ENCODE peak calls at places on chromosomes 11 and 22, in nine cellular contexts. One of them, this sample, is unnamed.

GRCh38 chr22:24302591-24302990 is 32.0 kb downstream of the SPECC1L start:
- DNase-seq in fibroblast of lung: no peak
- DNase-seq in effector memory CD4-positive, alpha-beta T cell: no peak
- DNase-seq in osteoblast: no peak
- DNase-seq in transverse colon: no peak
- DNase-seq in adrenal gland: no peak
- DNase-seq in right atrium auricular region: no peak
- DNase-seq in Peyer's patch: no peak
- DNase-seq in IMR-90: no peak
- DNase-seq in this sample: no peak

GRCh38 chr22:37777122-37777687 is 30.5 kb upstream of the GCAT start:
- DNase-seq in fibroblast of lung: peak; percentile 91
- DNase-seq in effector memory CD4-positive, alpha-beta T cell: no peak
- DNase-seq in osteoblast: peak; percentile 94
- DNase-seq in transverse colon: peak; percentile 74
- DNase-seq in adrenal gland: no peak
- DNase-seq in right atrium auricular region: no peak
- DNase-seq in Peyer's patch: peak; percentile 18
- DNase-seq in IMR-90: peak; percentile 94
- DNase-seq in this sample: no peak

GRCh38 chr11:44335052-44335894 is 25.3 kb upstream of the ALX4 start:
- DNase-seq in fibroblast of lung: no peak
- DNase-seq in effector memory CD4-positive, alpha-beta T cell: no peak
- DNase-seq in osteoblast: no peak
- DNase-seq in transverse colon: no peak
- DNase-seq in adrenal gland: no peak
- DNase-seq in right atrium auricular region: no peak
- DNase-seq in Peyer's patch: no peak
- DNase-seq in IMR-90: no peak
- DNase-seq in this sample: no peak

GRCh38 chr11:2997406-2997805 is 5.3 kb upstream of the NAP1L4 start:
- DNase-seq in fibroblast of lung: no peak
- DNase-seq in effector memory CD4-positive, alpha-beta T cell: no peak
- DNase-seq in osteoblast: no peak
- DNase-seq in transverse colon: no peak
- DNase-seq in adrenal gland: no peak
- DNase-seq in right atrium auricular region: no peak
- DNase-seq in Peyer's patch: no peak
- DNase-seq in IMR-90: no peak
- DNase-seq in this sample: no peak

GRCh38 chr11:96054870-96055705 is 131.2 kb upstream of the MTMR2 start:
- DNase-seq in fibroblast of lung: peak; percentile 60
- DNase-seq in effector memory CD4-positive, alpha-beta T cell: no peak
- DNase-seq in osteoblast: no peak
- DNase-seq in transverse colon: no peak
- DNase-seq in adrenal gland: no peak
- DNase-seq in right atrium auricular region: no peak
- DNase-seq in Peyer's patch: no peak
- DNase-seq in IMR-90: peak; percentile 64
- DNase-seq in this sample: no peak

GRCh38 chr11:86550757-86551156 is 121.7 kb downstream of the ME3 start:
- DNase-seq in fibroblast of lung: no peak
- DNase-seq in effector memory CD4-positive, alpha-beta T cell: no peak
- DNase-seq in osteoblast: no peak
- DNase-seq in transverse colon: no peak
- DNase-seq in adrenal gland: no peak
- DNase-seq in right atrium auricular region: no peak
- DNase-seq in Peyer's patch: no peak
- DNase-seq in IMR-90: no peak
- DNase-seq in this sample: no peak

GRCh38 chr11:86740628-86741488 is 59.5 kb upstream of the PRSS23 start:
- DNase-seq in fibroblast of lung: peak; percentile 98
- DNase-seq in effector memory CD4-positive, alpha-beta T cell: no peak
- DNase-seq in osteoblast: peak; percentile 73
- DNase-seq in transverse colon: peak; percentile 32
- DNase-seq in adrenal gland: peak; percentile 56
- DNase-seq in right atrium auricular region: peak; percentile 85
- DNase-seq in Peyer's patch: no peak
- DNase-seq in IMR-90: peak; percentile 98
- DNase-seq in this sample: no peak

GRCh38 chr22:38176170-38176741 is 5.4 kb downstream of the PLA2G6 start:
- DNase-seq in fibroblast of lung: peak; percentile 88
- DNase-seq in effector memory CD4-positive, alpha-beta T cell: no peak
- DNase-seq in osteoblast: peak; percentile 88
- DNase-seq in transverse colon: peak; percentile 56
- DNase-seq in adrenal gland: peak; percentile 72
- DNase-seq in right atrium auricular region: peak; percentile 87
- DNase-seq in Peyer's patch: no peak
- DNase-seq in IMR-90: peak; percentile 98
- DNase-seq in this sample: peak; percentile 21

GRCh38 chr11:47394322-47395224 is 13.8 kb upstream of the SLC39A13 start:
- DNase-seq in fibroblast of lung: no peak
- DNase-seq in effector memory CD4-positive, alpha-beta T cell: no peak
- DNase-seq in osteoblast: peak; percentile 96
- DNase-seq in transverse colon: peak; percentile 60
- DNase-seq in adrenal gland: no peak
- DNase-seq in right atrium auricular region: no peak
- DNase-seq in Peyer's patch: peak; percentile 81
- DNase-seq in IMR-90: peak; percentile 20
- DNase-seq in this sample: peak; percentile 40

GRCh38 chr11:46520971-46521745 is 72.7 kb downstream of the AMBRA1 start:
- DNase-seq in fibroblast of lung: peak; percentile 87
- DNase-seq in effector memory CD4-positive, alpha-beta T cell: no peak
- DNase-seq in osteoblast: peak; percentile 80
- DNase-seq in transverse colon: no peak
- DNase-seq in adrenal gland: no peak
- DNase-seq in right atrium auricular region: no peak
- DNase-seq in Peyer's patch: no peak
- DNase-seq in IMR-90: peak; percentile 75
- DNase-seq in this sample: no peak

GRCh38 chr11:9923280-9923679 is 259.4 kb downstream of the SWAP70 start:
- DNase-seq in fibroblast of lung: no peak
- DNase-seq in effector memory CD4-positive, alpha-beta T cell: no peak
- DNase-seq in osteoblast: no peak
- DNase-seq in transverse colon: no peak
- DNase-seq in adrenal gland: no peak
- DNase-seq in right atrium auricular region: no peak
- DNase-seq in Peyer's patch: no peak
- DNase-seq in IMR-90: no peak
- DNase-seq in this sample: no peak

GRCh38 chr11:22828373-22828772 is 1.2 kb downstream of the SVIP start:
- DNase-seq in fibroblast of lung: no peak
- DNase-seq in effector memory CD4-positive, alpha-beta T cell: no peak
- DNase-seq in osteoblast: no peak
- DNase-seq in transverse colon: no peak
- DNase-seq in adrenal gland: no peak
- DNase-seq in right atrium auricular region: no peak
- DNase-seq in Peyer's patch: no peak
- DNase-seq in IMR-90: no peak
- DNase-seq in this sample: no peak

GRCh38 chr11:22832315-22833041 is 2.9 kb upstream of the SVIP start:
- DNase-seq in fibroblast of lung: no peak
- DNase-seq in effector memory CD4-positive, alpha-beta T cell: no peak
- DNase-seq in osteoblast: peak; percentile 29
- DNase-seq in transverse colon: no peak
- DNase-seq in adrenal gland: no peak
- DNase-seq in right atrium auricular region: no peak
- DNase-seq in Peyer's patch: no peak
- DNase-seq in IMR-90: no peak
- DNase-seq in this sample: no peak

GRCh38 chr11:22830082-22830414 is 447 bp upstream of the SVIP start:
- DNase-seq in fibroblast of lung: no peak
- DNase-seq in effector memory CD4-positive, alpha-beta T cell: no peak
- DNase-seq in osteoblast: no peak
- DNase-seq in transverse colon: no peak
- DNase-seq in adrenal gland: no peak
- DNase-seq in right atrium auricular region: no peak
- DNase-seq in Peyer's patch: no peak
- DNase-seq in IMR-90: no peak
- DNase-seq in this sample: no peak

DNA sequence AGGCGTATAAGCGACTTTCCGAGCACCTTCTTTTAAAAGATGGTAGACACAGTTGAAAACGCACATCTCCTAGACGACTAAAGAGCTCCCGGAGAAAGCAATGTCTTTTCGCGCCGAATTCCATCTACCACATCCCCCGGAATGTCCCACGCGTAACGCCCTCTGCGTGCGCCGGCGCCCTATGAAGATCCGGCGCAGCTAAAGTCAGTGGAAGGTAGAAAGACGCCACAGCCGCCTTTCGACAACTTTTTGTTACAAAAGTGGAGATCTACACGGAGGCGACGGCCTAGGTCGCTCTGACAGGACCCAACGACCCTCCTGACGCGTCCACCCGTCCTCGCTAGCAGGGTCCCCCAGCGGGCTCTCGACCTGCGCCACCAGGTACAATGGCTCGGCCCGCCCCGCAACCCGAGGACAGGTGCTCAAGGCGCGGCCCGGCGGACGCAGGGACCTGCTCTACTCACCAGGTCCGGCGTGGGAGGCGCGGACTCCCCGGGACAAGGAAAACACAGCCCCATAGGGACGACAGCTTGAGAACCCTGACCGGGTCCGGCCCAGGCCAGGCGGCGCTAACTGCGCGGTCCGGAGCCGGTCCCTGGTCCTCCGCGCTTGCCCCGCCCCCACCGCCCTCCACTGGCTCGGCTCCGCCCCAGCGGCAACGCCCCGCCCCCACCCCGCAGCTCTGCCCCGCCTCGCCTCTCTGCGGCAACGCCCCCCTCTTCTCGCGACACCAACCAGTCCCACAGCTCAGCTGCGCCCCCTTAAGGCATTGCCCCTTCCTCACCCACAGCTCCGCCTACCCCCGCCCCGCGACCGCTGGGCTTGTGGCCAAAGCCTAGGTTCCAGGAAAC is at the start of gene SVIP:
- DNase-seq in fibroblast of lung: peak; percentile 82
- DNase-seq in effector memory CD4-positive, alpha-beta T cell: peak; percentile 87
- DNase-seq in osteoblast: peak; percentile 92
- DNase-seq in transverse colon: peak; percentile 98
- DNase-seq in adrenal gland: peak; percentile 96
- DNase-seq in right atrium auricular region: peak; percentile 89
- DNase-seq in Peyer's patch: peak; percentile 96
- DNase-seq in IMR-90: peak; percentile 87
- DNase-seq in this sample: peak; percentile 95
- H3K4me3 ChIP-seq in fibroblast of lung: peak within 1 kb of the TSS; percentile 97
- H3K4me3 ChIP-seq in effector memory CD4-positive, alpha-beta T cell: peak within 1 kb of the TSS; percentile 98
- H3K4me3 ChIP-seq in osteoblast: peak within 1 kb of the TSS; percentile 91
- H3K4me3 ChIP-seq in transverse colon: peak within 1 kb of the TSS; percentile 45
- H3K4me3 ChIP-seq in adrenal gland: peak within 1 kb of the TSS; percentile 53
- H3K4me3 ChIP-seq in right atrium auricular region: peak within 1 kb of the TSS; percentile 92
- H3K4me3 ChIP-seq in Peyer's patch: peak within 1 kb of the TSS; percentile 84
- H3K4me3 ChIP-seq in IMR-90: peak within 1 kb of the TSS; percentile 70
- H3K4me3 ChIP-seq in this sample: peak within 1 kb of the TSS; percentile 81

DNA sequence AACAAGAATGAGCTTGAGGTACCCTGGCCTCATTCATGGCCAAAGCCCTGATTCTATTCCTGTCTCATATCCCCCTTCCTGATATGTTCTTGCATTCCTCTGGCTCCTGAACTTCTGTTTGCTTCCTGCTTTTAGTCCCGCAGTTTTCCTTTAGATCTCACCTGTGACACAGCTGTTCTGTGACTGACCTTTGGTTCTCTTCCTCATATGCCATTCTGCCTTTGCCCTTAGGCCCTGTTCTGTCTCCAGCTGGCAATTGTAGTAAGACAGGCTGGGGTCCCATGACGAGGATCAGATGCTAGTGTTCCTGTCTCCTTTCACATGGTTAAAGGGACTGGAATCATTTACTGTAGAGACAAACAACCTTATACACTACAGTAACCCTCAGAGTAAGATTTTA is 59.0 kb upstream of the PDE3B start:
- DNase-seq in fibroblast of lung: no peak
- DNase-seq in effector memory CD4-positive, alpha-beta T cell: no peak
- DNase-seq in osteoblast: no peak
- DNase-seq in transverse colon: peak; percentile 50
- DNase-seq in adrenal gland: no peak
- DNase-seq in right atrium auricular region: no peak
- DNase-seq in Peyer's patch: no peak
- DNase-seq in IMR-90: no peak
- DNase-seq in this sample: no peak
- H3K27ac ChIP-seq in fibroblast of lung: no peak overlapping the region
- H3K27ac ChIP-seq in effector memory CD4-positive, alpha-beta T cell: no peak overlapping the region
- H3K27ac ChIP-seq in osteoblast: no peak overlapping the region
- H3K27ac ChIP-seq in transverse colon: peak overlapping the region; percentile 66
- H3K27ac ChIP-seq in adrenal gland: no peak overlapping the region
- H3K27ac ChIP-seq in right atrium auricular region: peak overlapping the region; percentile 62
- H3K27ac ChIP-seq in Peyer's patch: no peak overlapping the region
- H3K27ac ChIP-seq in IMR-90: no peak overlapping the region
- H3K27ac ChIP-seq in this sample: no peak overlapping the region

DNA sequence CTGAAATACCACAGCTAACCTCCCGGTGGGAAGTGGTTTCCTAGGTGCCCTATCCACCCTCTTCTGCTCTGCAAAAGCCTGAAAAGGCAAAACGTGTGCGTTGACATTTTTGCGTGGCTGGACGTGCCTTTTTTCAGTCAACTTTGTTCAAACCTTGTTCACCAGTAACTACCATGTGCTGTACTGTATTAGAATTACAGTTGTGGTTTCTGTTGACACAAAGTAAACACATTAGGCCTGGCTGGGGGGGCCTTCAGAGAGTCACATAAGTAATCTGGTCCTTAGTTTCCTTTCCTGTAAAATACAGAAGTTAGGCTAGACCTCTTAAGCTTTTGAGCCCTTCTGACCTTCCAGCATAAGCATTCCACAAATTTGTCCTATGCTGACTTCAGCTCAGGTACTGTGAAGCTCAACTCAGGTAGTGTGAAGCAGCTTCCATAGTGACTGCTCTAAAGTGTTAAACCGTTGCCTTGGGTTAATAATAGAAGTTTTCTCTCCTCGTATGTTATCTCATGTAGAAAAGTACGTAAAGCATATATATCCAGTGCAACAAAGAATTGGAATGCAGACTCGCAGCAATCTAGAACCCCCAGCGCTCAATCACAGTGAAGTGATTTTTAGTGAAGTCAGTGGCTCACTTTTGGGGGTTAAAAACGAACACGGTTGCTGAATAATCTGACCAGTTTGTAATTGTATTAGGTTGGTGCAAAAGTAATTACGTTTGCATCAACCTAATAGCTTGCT is 1.8 kb downstream of the EWSR1 start:
- DNase-seq in fibroblast of lung: peak; percentile 20
- DNase-seq in effector memory CD4-positive, alpha-beta T cell: no peak
- DNase-seq in osteoblast: no peak
- DNase-seq in transverse colon: no peak
- DNase-seq in adrenal gland: no peak
- DNase-seq in right atrium auricular region: no peak
- DNase-seq in Peyer's patch: peak; percentile 41
- DNase-seq in IMR-90: peak; percentile 12
- DNase-seq in this sample: no peak
- H3K36me3 ChIP-seq in fibroblast of lung: peaks cover 10% of the 10 kb centered on the region
- H3K36me3 ChIP-seq in effector memory CD4-positive, alpha-beta T cell: peaks cover 30% of the 10 kb centered on the region
- H3K36me3 ChIP-seq in osteoblast: peaks cover 53% of the 10 kb centered on the region
- H3K36me3 ChIP-seq in transverse colon: no peaks in the 10 kb centered on the region
- H3K36me3 ChIP-seq in adrenal gland: no peaks in the 10 kb centered on the region
- H3K36me3 ChIP-seq in right atrium auricular region: peaks cover 34% of the 10 kb centered on the region
- H3K36me3 ChIP-seq in Peyer's patch: peaks cover 34% of the 10 kb centered on the region
- H3K36me3 ChIP-seq in IMR-90: peaks cover 21% of the 10 kb centered on the region
- H3K36me3 ChIP-seq in this sample: peaks cover 23% of the 10 kb centered on the region

DNA sequence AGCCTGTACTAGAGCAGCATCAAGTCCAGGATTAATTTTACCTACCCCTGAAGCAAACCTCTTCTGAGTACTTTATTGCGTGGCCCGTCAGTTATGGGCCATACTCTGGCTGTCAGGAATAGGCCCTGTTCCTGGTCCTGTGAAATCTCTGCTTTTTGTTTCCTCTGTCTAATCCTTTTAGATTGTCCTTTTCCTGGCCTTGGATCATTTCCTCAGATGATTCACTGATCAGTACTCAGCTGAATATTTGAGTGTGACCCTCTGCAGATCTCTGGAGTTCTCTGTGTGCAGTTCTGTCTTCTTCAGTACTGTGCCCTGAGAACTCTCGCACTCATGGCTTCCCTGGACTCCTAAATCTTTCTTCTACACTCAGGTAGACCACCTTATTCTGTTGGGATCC is 123.5 kb downstream of the UVRAG start:
- DNase-seq in fibroblast of lung: peak; percentile 43
- DNase-seq in effector memory CD4-positive, alpha-beta T cell: no peak
- DNase-seq in osteoblast: no peak
- DNase-seq in transverse colon: no peak
- DNase-seq in adrenal gland: no peak
- DNase-seq in right atrium auricular region: no peak
- DNase-seq in Peyer's patch: no peak
- DNase-seq in IMR-90: peak; percentile 45
- DNase-seq in this sample: no peak
- H3K4me3 ChIP-seq in fibroblast of lung: no peak overlapping the region
- H3K4me3 ChIP-seq in effector memory CD4-positive, alpha-beta T cell: no peak overlapping the region
- H3K4me3 ChIP-seq in osteoblast: no peak overlapping the region
- H3K4me3 ChIP-seq in transverse colon: no peak overlapping the region
- H3K4me3 ChIP-seq in adrenal gland: no peak overlapping the region
- H3K4me3 ChIP-seq in right atrium auricular region: no peak overlapping the region
- H3K4me3 ChIP-seq in Peyer's patch: no peak overlapping the region
- H3K4me3 ChIP-seq in IMR-90: no peak overlapping the region
- H3K4me3 ChIP-seq in this sample: no peak overlapping the region

This sample was measured in CD8-positive, alpha-beta memory T cell.